ENCODE peak calls at places on chromosomes 11 and 22, in eight cellular contexts. One of them, this sample, is unnamed.

GRCh38 chr11:117197516-117198456 is 1.4 kb upstream of the TAGLN start:
- DNase-seq in activated T-helper 1 cell treated with anti-CD3 and anti-CD28 coated beads, Interleukin-12 subunit alpha, Interleukin-12 subunit beta, Interleukin-2, Interleukin-4 antibody, amounts not matched to agents 30 ng/mL and 10 ng/mL and 1 ng/mL, durations not matched to agents 14 hours and 24 hours and 36 hours: no peak
- DNase-seq in fibroblast of pulmonary artery: peak
- DNase-seq in upper lobe of right lung: no peak
- DNase-seq in brain pericyte: no peak
- DNase-seq in HFF-Myc: no peak
- DNase-seq in astrocyte of the hippocampus: peak
- DNase-seq in LHCN-M2: no peak
- DNase-seq in this sample: no peak

GRCh38 chr11:73717136-73717535 is 43.7 kb downstream of the RAB6A start:
- DNase-seq in HFF-Myc: no peak
- DNase-seq in LHCN-M2: no peak
- DNase-seq in brain pericyte: no peak
- DNase-seq in astrocyte of the hippocampus: no peak
- DNase-seq in fibroblast of pulmonary artery: no peak
- DNase-seq in activated T-helper 1 cell treated with anti-CD3 and anti-CD28 coated beads, Interleukin-12 subunit alpha, Interleukin-12 subunit beta, Interleukin-2, Interleukin-4 antibody, amounts not matched to agents 30 ng/mL and 10 ng/mL and 1 ng/mL, durations not matched to agents 14 hours and 24 hours and 36 hours: no peak
- DNase-seq in upper lobe of right lung: no peak
- DNase-seq in this sample: no peak

GRCh38 chr11:33857924-33858323 is 34.0 kb downstream of the LMO2 start:
- DNase-seq in activated T-helper 1 cell treated with anti-CD3 and anti-CD28 coated beads, Interleukin-12 subunit alpha, Interleukin-12 subunit beta, Interleukin-2, Interleukin-4 antibody, amounts not matched to agents 30 ng/mL and 10 ng/mL and 1 ng/mL, durations not matched to agents 14 hours and 24 hours and 36 hours: peak
- DNase-seq in fibroblast of pulmonary artery: peak
- DNase-seq in upper lobe of right lung: peak
- DNase-seq in astrocyte of the hippocampus: peak
- DNase-seq in LHCN-M2: peak
- DNase-seq in HFF-Myc: peak
- DNase-seq in brain pericyte: peak
- DNase-seq in this sample: peak

GRCh38 chr11:132646890-132647289 is 885.4 kb downstream of the OPCML start:
- DNase-seq in fibroblast of pulmonary artery: no peak
- DNase-seq in activated T-helper 1 cell treated with anti-CD3 and anti-CD28 coated beads, Interleukin-12 subunit alpha, Interleukin-12 subunit beta, Interleukin-2, Interleukin-4 antibody, amounts not matched to agents 30 ng/mL and 10 ng/mL and 1 ng/mL, durations not matched to agents 14 hours and 24 hours and 36 hours: no peak
- DNase-seq in brain pericyte: no peak
- DNase-seq in astrocyte of the hippocampus: no peak
- DNase-seq in LHCN-M2: no peak
- DNase-seq in HFF-Myc: no peak
- DNase-seq in upper lobe of right lung: no peak
- DNase-seq in this sample: no peak

GRCh38 chr11:110297082-110297725 is 790 bp upstream of the RDX start:
- DNase-seq in brain pericyte: no peak
- DNase-seq in LHCN-M2: peak
- DNase-seq in activated T-helper 1 cell treated with anti-CD3 and anti-CD28 coated beads, Interleukin-12 subunit alpha, Interleukin-12 subunit beta, Interleukin-2, Interleukin-4 antibody, amounts not matched to agents 30 ng/mL and 10 ng/mL and 1 ng/mL, durations not matched to agents 14 hours and 24 hours and 36 hours: no peak
- DNase-seq in upper lobe of right lung: no peak
- DNase-seq in astrocyte of the hippocampus: peak
- DNase-seq in HFF-Myc: no peak
- DNase-seq in fibroblast of pulmonary artery: no peak
- DNase-seq in this sample: no peak

GRCh38 chr11:96215094-96215782 is 127.8 kb downstream of the MAML2 start:
- DNase-seq in HFF-Myc: no peak
- DNase-seq in LHCN-M2: peak
- DNase-seq in fibroblast of pulmonary artery: peak
- DNase-seq in brain pericyte: no peak
- DNase-seq in astrocyte of the hippocampus: peak
- DNase-seq in upper lobe of right lung: no peak
- DNase-seq in activated T-helper 1 cell treated with anti-CD3 and anti-CD28 coated beads, Interleukin-12 subunit alpha, Interleukin-12 subunit beta, Interleukin-2, Interleukin-4 antibody, amounts not matched to agents 30 ng/mL and 10 ng/mL and 1 ng/mL, durations not matched to agents 14 hours and 24 hours and 36 hours: no peak
- DNase-seq in this sample: peak

GRCh38 chr11:116073854-116074837 is 569.9 kb upstream of the CADM1 start:
- DNase-seq in fibroblast of pulmonary artery: no peak
- DNase-seq in LHCN-M2: peak
- DNase-seq in upper lobe of right lung: no peak
- DNase-seq in astrocyte of the hippocampus: peak
- DNase-seq in brain pericyte: no peak
- DNase-seq in HFF-Myc: no peak
- DNase-seq in activated T-helper 1 cell treated with anti-CD3 and anti-CD28 coated beads, Interleukin-12 subunit alpha, Interleukin-12 subunit beta, Interleukin-2, Interleukin-4 antibody, amounts not matched to agents 30 ng/mL and 10 ng/mL and 1 ng/mL, durations not matched to agents 14 hours and 24 hours and 36 hours: no peak
- DNase-seq in this sample: no peak

GRCh38 chr22:39502789-39503464 is 837 bp downstream of the MIEF1 start:
- DNase-seq in upper lobe of right lung: no peak
- DNase-seq in fibroblast of pulmonary artery: no peak
- DNase-seq in activated T-helper 1 cell treated with anti-CD3 and anti-CD28 coated beads, Interleukin-12 subunit alpha, Interleukin-12 subunit beta, Interleukin-2, Interleukin-4 antibody, amounts not matched to agents 30 ng/mL and 10 ng/mL and 1 ng/mL, durations not matched to agents 14 hours and 24 hours and 36 hours: no peak
- DNase-seq in astrocyte of the hippocampus: no peak
- DNase-seq in HFF-Myc: no peak
- DNase-seq in brain pericyte: no peak
- DNase-seq in LHCN-M2: no peak
- DNase-seq in this sample: no peak

GRCh38 chr22:47047321-47048122 is 285.1 kb downstream of the TBC1D22A start:
- DNase-seq in HFF-Myc: no peak
- DNase-seq in astrocyte of the hippocampus: no peak
- DNase-seq in fibroblast of pulmonary artery: no peak
- DNase-seq in upper lobe of right lung: peak
- DNase-seq in LHCN-M2: no peak
- DNase-seq in brain pericyte: no peak
- DNase-seq in activated T-helper 1 cell treated with anti-CD3 and anti-CD28 coated beads, Interleukin-12 subunit alpha, Interleukin-12 subunit beta, Interleukin-2, Interleukin-4 antibody, amounts not matched to agents 30 ng/mL and 10 ng/mL and 1 ng/mL, durations not matched to agents 14 hours and 24 hours and 36 hours: no peak
- DNase-seq in this sample: no peak

GRCh38 chr11:31499576-31500178 is 9.7 kb downstream of the IMMP1L start:
- DNase-seq in upper lobe of right lung: no peak
- DNase-seq in fibroblast of pulmonary artery: peak
- DNase-seq in astrocyte of the hippocampus: no peak
- DNase-seq in LHCN-M2: peak
- DNase-seq in brain pericyte: peak
- DNase-seq in HFF-Myc: peak
- DNase-seq in activated T-helper 1 cell treated with anti-CD3 and anti-CD28 coated beads, Interleukin-12 subunit alpha, Interleukin-12 subunit beta, Interleukin-2, Interleukin-4 antibody, amounts not matched to agents 30 ng/mL and 10 ng/mL and 1 ng/mL, durations not matched to agents 14 hours and 24 hours and 36 hours: no peak
- DNase-seq in this sample: no peak

GRCh38 chr22:31489632-31490495 is at the start of gene EIF4ENIF1:
- DNase-seq in upper lobe of right lung: peak
- DNase-seq in HFF-Myc: peak
- DNase-seq in activated T-helper 1 cell treated with anti-CD3 and anti-CD28 coated beads, Interleukin-12 subunit alpha, Interleukin-12 subunit beta, Interleukin-2, Interleukin-4 antibody, amounts not matched to agents 30 ng/mL and 10 ng/mL and 1 ng/mL, durations not matched to agents 14 hours and 24 hours and 36 hours: peak
- DNase-seq in astrocyte of the hippocampus: peak
- DNase-seq in brain pericyte: peak
- DNase-seq in fibroblast of pulmonary artery: peak
- DNase-seq in LHCN-M2: peak
- DNase-seq in this sample: peak

GRCh38 chr11:110463153-110463552 is 33.4 kb downstream of the FDX1 start:
- DNase-seq in LHCN-M2: peak
- DNase-seq in activated T-helper 1 cell treated with anti-CD3 and anti-CD28 coated beads, Interleukin-12 subunit alpha, Interleukin-12 subunit beta, Interleukin-2, Interleukin-4 antibody, amounts not matched to agents 30 ng/mL and 10 ng/mL and 1 ng/mL, durations not matched to agents 14 hours and 24 hours and 36 hours: no peak
- DNase-seq in brain pericyte: no peak
- DNase-seq in HFF-Myc: no peak
- DNase-seq in astrocyte of the hippocampus: peak
- DNase-seq in fibroblast of pulmonary artery: peak
- DNase-seq in upper lobe of right lung: peak
- DNase-seq in this sample: peak

GRCh38 chr11:78564037-78564888 is 10.4 kb downstream of the NARS2 start:
- DNase-seq in LHCN-M2: peak
- DNase-seq in upper lobe of right lung: no peak
- DNase-seq in activated T-helper 1 cell treated with anti-CD3 and anti-CD28 coated beads, Interleukin-12 subunit alpha, Interleukin-12 subunit beta, Interleukin-2, Interleukin-4 antibody, amounts not matched to agents 30 ng/mL and 10 ng/mL and 1 ng/mL, durations not matched to agents 14 hours and 24 hours and 36 hours: peak
- DNase-seq in astrocyte of the hippocampus: peak
- DNase-seq in fibroblast of pulmonary artery: peak
- DNase-seq in brain pericyte: peak
- DNase-seq in HFF-Myc: peak
- DNase-seq in this sample: peak

GRCh38 chr11:111456086-111456858 is 55.9 kb downstream of the BTG4 start:
- DNase-seq in HFF-Myc: no peak
- DNase-seq in brain pericyte: no peak
- DNase-seq in fibroblast of pulmonary artery: no peak
- DNase-seq in upper lobe of right lung: no peak
- DNase-seq in astrocyte of the hippocampus: no peak
- DNase-seq in activated T-helper 1 cell treated with anti-CD3 and anti-CD28 coated beads, Interleukin-12 subunit alpha, Interleukin-12 subunit beta, Interleukin-2, Interleukin-4 antibody, amounts not matched to agents 30 ng/mL and 10 ng/mL and 1 ng/mL, durations not matched to agents 14 hours and 24 hours and 36 hours: no peak
- DNase-seq in LHCN-M2: no peak
- DNase-seq in this sample: no peak

GRCh38 chr11:35944503-35945136 is 758 bp downstream of the LDLRAD3 start:
- DNase-seq in brain pericyte: no peak
- DNase-seq in astrocyte of the hippocampus: peak
- DNase-seq in HFF-Myc: no peak
- DNase-seq in fibroblast of pulmonary artery: peak
- DNase-seq in activated T-helper 1 cell treated with anti-CD3 and anti-CD28 coated beads, Interleukin-12 subunit alpha, Interleukin-12 subunit beta, Interleukin-2, Interleukin-4 antibody, amounts not matched to agents 30 ng/mL and 10 ng/mL and 1 ng/mL, durations not matched to agents 14 hours and 24 hours and 36 hours: no peak
- DNase-seq in upper lobe of right lung: peak
- DNase-seq in LHCN-M2: peak
- DNase-seq in this sample: no peak

GRCh38 chr22:41469218-41469851 is 418 bp downstream of the ACO2 start:
- DNase-seq in brain pericyte: no peak
- DNase-seq in astrocyte of the hippocampus: no peak
- DNase-seq in upper lobe of right lung: no peak
- DNase-seq in LHCN-M2: peak
- DNase-seq in fibroblast of pulmonary artery: no peak
- DNase-seq in activated T-helper 1 cell treated with anti-CD3 and anti-CD28 coated beads, Interleukin-12 subunit alpha, Interleukin-12 subunit beta, Interleukin-2, Interleukin-4 antibody, amounts not matched to agents 30 ng/mL and 10 ng/mL and 1 ng/mL, durations not matched to agents 14 hours and 24 hours and 36 hours: no peak
- DNase-seq in HFF-Myc: no peak
- DNase-seq in this sample: no peak

GRCh38 chr11:82003024-82003423 is 730.6 kb downstream of the FAM181B start:
- DNase-seq in astrocyte of the hippocampus: no peak
- DNase-seq in fibroblast of pulmonary artery: no peak
- DNase-seq in HFF-Myc: no peak
- DNase-seq in brain pericyte: no peak
- DNase-seq in LHCN-M2: no peak
- DNase-seq in activated T-helper 1 cell treated with anti-CD3 and anti-CD28 coated beads, Interleukin-12 subunit alpha, Interleukin-12 subunit beta, Interleukin-2, Interleukin-4 antibody, amounts not matched to agents 30 ng/mL and 10 ng/mL and 1 ng/mL, durations not matched to agents 14 hours and 24 hours and 36 hours: no peak
- DNase-seq in upper lobe of right lung: no peak
- DNase-seq in this sample: no peak

GRCh38 chr11:8011981-8012444 is 24.9 kb downstream of the EIF3F start:
- DNase-seq in activated T-helper 1 cell treated with anti-CD3 and anti-CD28 coated beads, Interleukin-12 subunit alpha, Interleukin-12 subunit beta, Interleukin-2, Interleukin-4 antibody, amounts not matched to agents 30 ng/mL and 10 ng/mL and 1 ng/mL, durations not matched to agents 14 hours and 24 hours and 36 hours: no peak
- DNase-seq in astrocyte of the hippocampus: peak
- DNase-seq in brain pericyte: no peak
- DNase-seq in upper lobe of right lung: no peak
- DNase-seq in HFF-Myc: no peak
- DNase-seq in fibroblast of pulmonary artery: peak
- DNase-seq in LHCN-M2: peak
- DNase-seq in this sample: no peak

GRCh38 chr11:122659676-122660571 is 4.4 kb downstream of the UBASH3B start:
- DNase-seq in activated T-helper 1 cell treated with anti-CD3 and anti-CD28 coated beads, Interleukin-12 subunit alpha, Interleukin-12 subunit beta, Interleukin-2, Interleukin-4 antibody, amounts not matched to agents 30 ng/mL and 10 ng/mL and 1 ng/mL, durations not matched to agents 14 hours and 24 hours and 36 hours: no peak
- DNase-seq in LHCN-M2: no peak
- DNase-seq in astrocyte of the hippocampus: no peak
- DNase-seq in HFF-Myc: no peak
- DNase-seq in brain pericyte: no peak
- DNase-seq in fibroblast of pulmonary artery: no peak
- DNase-seq in upper lobe of right lung: no peak
- DNase-seq in this sample: no peak

GRCh38 chr11:73784080-73784634 is 3.5 kb upstream of the MRPL48 start:
- DNase-seq in HFF-Myc: no peak
- DNase-seq in astrocyte of the hippocampus: no peak
- DNase-seq in brain pericyte: no peak
- DNase-seq in LHCN-M2: no peak
- DNase-seq in activated T-helper 1 cell treated with anti-CD3 and anti-CD28 coated beads, Interleukin-12 subunit alpha, Interleukin-12 subunit beta, Interleukin-2, Interleukin-4 antibody, amounts not matched to agents 30 ng/mL and 10 ng/mL and 1 ng/mL, durations not matched to agents 14 hours and 24 hours and 36 hours: no peak
- DNase-seq in upper lobe of right lung: no peak
- DNase-seq in fibroblast of pulmonary artery: no peak
- DNase-seq in this sample: no peak

GRCh38 chr11:36249271-36249670 is 40.0 kb downstream of the COMMD9 start:
- DNase-seq in HFF-Myc: peak
- DNase-seq in LHCN-M2: peak
- DNase-seq in fibroblast of pulmonary artery: peak
- DNase-seq in astrocyte of the hippocampus: peak
- DNase-seq in upper lobe of right lung: no peak
- DNase-seq in activated T-helper 1 cell treated with anti-CD3 and anti-CD28 coated beads, Interleukin-12 subunit alpha, Interleukin-12 subunit beta, Interleukin-2, Interleukin-4 antibody, amounts not matched to agents 30 ng/mL and 10 ng/mL and 1 ng/mL, durations not matched to agents 14 hours and 24 hours and 36 hours: no peak
- DNase-seq in brain pericyte: peak
- DNase-seq in this sample: no peak

GRCh38 chr11:42536961-42537360 is 774.8 kb upstream of the API5 start:
- DNase-seq in fibroblast of pulmonary artery: no peak
- DNase-seq in brain pericyte: no peak
- DNase-seq in LHCN-M2: no peak
- DNase-seq in HFF-Myc: no peak
- DNase-seq in activated T-helper 1 cell treated with anti-CD3 and anti-CD28 coated beads, Interleukin-12 subunit alpha, Interleukin-12 subunit beta, Interleukin-2, Interleukin-4 antibody, amounts not matched to agents 30 ng/mL and 10 ng/mL and 1 ng/mL, durations not matched to agents 14 hours and 24 hours and 36 hours: no peak
- DNase-seq in astrocyte of the hippocampus: no peak
- DNase-seq in upper lobe of right lung: no peak
- DNase-seq in this sample: no peak

GRCh38 chr22:49015993-49016908 is 811.4 kb downstream of the BRD1 start:
- DNase-seq in astrocyte of the hippocampus: no peak
- DNase-seq in activated T-helper 1 cell treated with anti-CD3 and anti-CD28 coated beads, Interleukin-12 subunit alpha, Interleukin-12 subunit beta, Interleukin-2, Interleukin-4 antibody, amounts not matched to agents 30 ng/mL and 10 ng/mL and 1 ng/mL, durations not matched to agents 14 hours and 24 hours and 36 hours: no peak
- DNase-seq in brain pericyte: no peak
- DNase-seq in LHCN-M2: no peak
- DNase-seq in HFF-Myc: no peak
- DNase-seq in upper lobe of right lung: peak
- DNase-seq in fibroblast of pulmonary artery: no peak
- DNase-seq in this sample: peak

GRCh38 chr11:34505874-34506273 is 7.7 kb downstream of the ELF5 start:
- DNase-seq in upper lobe of right lung: no peak
- DNase-seq in fibroblast of pulmonary artery: no peak
- DNase-seq in HFF-Myc: no peak
- DNase-seq in LHCN-M2: no peak
- DNase-seq in activated T-helper 1 cell treated with anti-CD3 and anti-CD28 coated beads, Interleukin-12 subunit alpha, Interleukin-12 subunit beta, Interleukin-2, Interleukin-4 antibody, amounts not matched to agents 30 ng/mL and 10 ng/mL and 1 ng/mL, durations not matched to agents 14 hours and 24 hours and 36 hours: no peak
- DNase-seq in brain pericyte: no peak
- DNase-seq in astrocyte of the hippocampus: no peak
- DNase-seq in this sample: no peak

GRCh38 chr11:47523491-47524199 is 29.3 kb downstream of the CELF1 start:
- DNase-seq in upper lobe of right lung: no peak
- DNase-seq in activated T-helper 1 cell treated with anti-CD3 and anti-CD28 coated beads, Interleukin-12 subunit alpha, Interleukin-12 subunit beta, Interleukin-2, Interleukin-4 antibody, amounts not matched to agents 30 ng/mL and 10 ng/mL and 1 ng/mL, durations not matched to agents 14 hours and 24 hours and 36 hours: peak
- DNase-seq in HFF-Myc: peak
- DNase-seq in fibroblast of pulmonary artery: peak
- DNase-seq in astrocyte of the hippocampus: peak
- DNase-seq in LHCN-M2: peak
- DNase-seq in brain pericyte: peak
- DNase-seq in this sample: peak

GRCh38 chr11:134364261-134364660 is 32.5 kb downstream of the GLB1L2 start:
- DNase-seq in fibroblast of pulmonary artery: no peak
- DNase-seq in upper lobe of right lung: peak
- DNase-seq in brain pericyte: no peak
- DNase-seq in astrocyte of the hippocampus: no peak
- DNase-seq in LHCN-M2: no peak
- DNase-seq in activated T-helper 1 cell treated with anti-CD3 and anti-CD28 coated beads, Interleukin-12 subunit alpha, Interleukin-12 subunit beta, Interleukin-2, Interleukin-4 antibody, amounts not matched to agents 30 ng/mL and 10 ng/mL and 1 ng/mL, durations not matched to agents 14 hours and 24 hours and 36 hours: no peak
- DNase-seq in HFF-Myc: no peak
- DNase-seq in this sample: no peak

GRCh38 chr11:1084561-1085439 is 10.1 kb downstream of the MUC2 start:
- DNase-seq in activated T-helper 1 cell treated with anti-CD3 and anti-CD28 coated beads, Interleukin-12 subunit alpha, Interleukin-12 subunit beta, Interleukin-2, Interleukin-4 antibody, amounts not matched to agents 30 ng/mL and 10 ng/mL and 1 ng/mL, durations not matched to agents 14 hours and 24 hours and 36 hours: no peak
- DNase-seq in LHCN-M2: no peak
- DNase-seq in HFF-Myc: no peak
- DNase-seq in astrocyte of the hippocampus: no peak
- DNase-seq in brain pericyte: no peak
- DNase-seq in fibroblast of pulmonary artery: no peak
- DNase-seq in upper lobe of right lung: peak
- DNase-seq in this sample: no peak

GRCh38 chr11:107040447-107041444 is 22.5 kb upstream of the GUCY1A2 start:
- DNase-seq in fibroblast of pulmonary artery: peak
- DNase-seq in activated T-helper 1 cell treated with anti-CD3 and anti-CD28 coated beads, Interleukin-12 subunit alpha, Interleukin-12 subunit beta, Interleukin-2, Interleukin-4 antibody, amounts not matched to agents 30 ng/mL and 10 ng/mL and 1 ng/mL, durations not matched to agents 14 hours and 24 hours and 36 hours: no peak
- DNase-seq in HFF-Myc: no peak
- DNase-seq in brain pericyte: peak
- DNase-seq in astrocyte of the hippocampus: peak
- DNase-seq in upper lobe of right lung: no peak
- DNase-seq in LHCN-M2: peak
- DNase-seq in this sample: no peak

GRCh38 chr11:9563196-9563730 is 10.2 kb upstream of the WEE1 start:
- DNase-seq in brain pericyte: no peak
- DNase-seq in astrocyte of the hippocampus: peak
- DNase-seq in HFF-Myc: no peak
- DNase-seq in LHCN-M2: no peak
- DNase-seq in fibroblast of pulmonary artery: no peak
- DNase-seq in activated T-helper 1 cell treated with anti-CD3 and anti-CD28 coated beads, Interleukin-12 subunit alpha, Interleukin-12 subunit beta, Interleukin-2, Interleukin-4 antibody, amounts not matched to agents 30 ng/mL and 10 ng/mL and 1 ng/mL, durations not matched to agents 14 hours and 24 hours and 36 hours: no peak
- DNase-seq in upper lobe of right lung: no peak
- DNase-seq in this sample: no peak

GRCh38 chr11:623999-624704 is 603 bp downstream of the CDHR5 start:
- DNase-seq in astrocyte of the hippocampus: no peak
- DNase-seq in LHCN-M2: peak
- DNase-seq in fibroblast of pulmonary artery: no peak
- DNase-seq in upper lobe of right lung: no peak
- DNase-seq in HFF-Myc: no peak
- DNase-seq in brain pericyte: no peak
- DNase-seq in activated T-helper 1 cell treated with anti-CD3 and anti-CD28 coated beads, Interleukin-12 subunit alpha, Interleukin-12 subunit beta, Interleukin-2, Interleukin-4 antibody, amounts not matched to agents 30 ng/mL and 10 ng/mL and 1 ng/mL, durations not matched to agents 14 hours and 24 hours and 36 hours: no peak
- DNase-seq in this sample: no peak

GRCh38 chr11:61555978-61556377 is 24.9 kb downstream of the SYT7 start:
- DNase-seq in HFF-Myc: no peak
- DNase-seq in fibroblast of pulmonary artery: no peak
- DNase-seq in upper lobe of right lung: no peak
- DNase-seq in activated T-helper 1 cell treated with anti-CD3 and anti-CD28 coated beads, Interleukin-12 subunit alpha, Interleukin-12 subunit beta, Interleukin-2, Interleukin-4 antibody, amounts not matched to agents 30 ng/mL and 10 ng/mL and 1 ng/mL, durations not matched to agents 14 hours and 24 hours and 36 hours: no peak
- DNase-seq in brain pericyte: no peak
- DNase-seq in astrocyte of the hippocampus: no peak
- DNase-seq in LHCN-M2: no peak
- DNase-seq in this sample: no peak

GRCh38 chr11:19444231-19444630 is 203.5 kb upstream of the E2F8 start:
- DNase-seq in upper lobe of right lung: no peak
- DNase-seq in astrocyte of the hippocampus: no peak
- DNase-seq in brain pericyte: no peak
- DNase-seq in activated T-helper 1 cell treated with anti-CD3 and anti-CD28 coated beads, Interleukin-12 subunit alpha, Interleukin-12 subunit beta, Interleukin-2, Interleukin-4 antibody, amounts not matched to agents 30 ng/mL and 10 ng/mL and 1 ng/mL, durations not matched to agents 14 hours and 24 hours and 36 hours: no peak
- DNase-seq in HFF-Myc: peak
- DNase-seq in LHCN-M2: no peak
- DNase-seq in fibroblast of pulmonary artery: peak
- DNase-seq in this sample: no peak

GRCh38 chr11:9091044-9091936 is at the start of gene SCUBE2:
- DNase-seq in fibroblast of pulmonary artery: no peak
- DNase-seq in LHCN-M2: no peak
- DNase-seq in upper lobe of right lung: no peak
- DNase-seq in brain pericyte: no peak
- DNase-seq in astrocyte of the hippocampus: peak
- DNase-seq in HFF-Myc: no peak
- DNase-seq in activated T-helper 1 cell treated with anti-CD3 and anti-CD28 coated beads, Interleukin-12 subunit alpha, Interleukin-12 subunit beta, Interleukin-2, Interleukin-4 antibody, amounts not matched to agents 30 ng/mL and 10 ng/mL and 1 ng/mL, durations not matched to agents 14 hours and 24 hours and 36 hours: no peak
- DNase-seq in this sample: no peak

GRCh38 chr11:103805688-103806009 is 230.8 kb upstream of the DDI1 start:
- DNase-seq in HFF-Myc: no peak
- DNase-seq in fibroblast of pulmonary artery: no peak
- DNase-seq in upper lobe of right lung: no peak
- DNase-seq in LHCN-M2: no peak
- DNase-seq in brain pericyte: no peak
- DNase-seq in activated T-helper 1 cell treated with anti-CD3 and anti-CD28 coated beads, Interleukin-12 subunit alpha, Interleukin-12 subunit beta, Interleukin-2, Interleukin-4 antibody, amounts not matched to agents 30 ng/mL and 10 ng/mL and 1 ng/mL, durations not matched to agents 14 hours and 24 hours and 36 hours: no peak
- DNase-seq in astrocyte of the hippocampus: no peak
- DNase-seq in this sample: no peak